ENCODE peak calls at places on chromosomes 16 and 17, in six cellular contexts. T, H, V, Y, Z and L are unnamed samples. For H3K36me3, the result is how much of the 10 kb centered on the place peaks cover.

GRCh38 chr17:1661045-1661444 is 11.4 kb upstream of the RILP start:
- DNase-seq in T (no peak), H (no peak), V (no peak), Y (no peak), Z (no peak), L (no peak)

GRCh38 chr17:15307686-15308085 is 33.7 kb downstream of the TEKT3 start:
- DNase-seq in T (no peak), H (no peak), V (no peak), Y (no peak), Z (no peak), L (no peak)

GRCh38 chr16:73002836-73003235 is 45.1 kb downstream of the ZFHX3 start:
- DNase-seq in T (no peak), H (no peak), V (no peak), Y (no peak), Z (no peak), L (no peak)

GRCh38 chr17:17820046-17820445 is 16.7 kb downstream of the SREBF1 start:
- DNase-seq in T (no peak), H (no peak), V (no peak), Y (no peak), Z (no peak), L (no peak)

GRCh38 chr16:28910046-28911031 is 14.7 kb downstream of the RABEP2 start:
- DNase-seq in T (no peak), H (no peak), V (no peak), Y (no peak), Z (no peak), L (peak)

GRCh38 chr17:18208092-18208491 is 17.3 kb upstream of the LLGL1 start:
- DNase-seq in T (no peak), H (no peak), V (no peak), Y (no peak), Z (no peak), L (no peak)

GRCh38 chr17:16377804-16378400 is 3.0 kb upstream of the UBB start:
- DNase-seq in T (no peak), H (no peak), V (no peak), Y (no peak), Z (no peak), L (no peak)

GRCh38 chr16:84905965-84906460 is 86.2 kb downstream of the CRISPLD2 start:
- DNase-seq in T (no peak), H (no peak), V (no peak), Y (no peak), Z (no peak), L (no peak)

GRCh38 chr16:75306102-75306762 is 54.8 kb upstream of the BCAR1 start:
- DNase-seq in T (no peak), H (no peak), V (no peak), Y (no peak), Z (peak), L (no peak)

GRCh38 chr16:67470314-67470713 is 10.6 kb downstream of the ATP6V0D1 start:
- DNase-seq in T (peak), H (no peak), V (no peak), Y (no peak), Z (no peak), L (peak)

GRCh38 chr16:77469639-77470038 is 34.8 kb upstream of the ADAMTS18 start:
- DNase-seq in T (no peak), H (no peak), V (no peak), Y (no peak), Z (no peak), L (no peak)

GRCh38 chr16:7221157-7221556 is 111.5 kb upstream of the RBFOX1 start:
- DNase-seq in T (no peak), H (no peak), V (no peak), Y (no peak), Z (no peak), L (no peak)

DNA sequence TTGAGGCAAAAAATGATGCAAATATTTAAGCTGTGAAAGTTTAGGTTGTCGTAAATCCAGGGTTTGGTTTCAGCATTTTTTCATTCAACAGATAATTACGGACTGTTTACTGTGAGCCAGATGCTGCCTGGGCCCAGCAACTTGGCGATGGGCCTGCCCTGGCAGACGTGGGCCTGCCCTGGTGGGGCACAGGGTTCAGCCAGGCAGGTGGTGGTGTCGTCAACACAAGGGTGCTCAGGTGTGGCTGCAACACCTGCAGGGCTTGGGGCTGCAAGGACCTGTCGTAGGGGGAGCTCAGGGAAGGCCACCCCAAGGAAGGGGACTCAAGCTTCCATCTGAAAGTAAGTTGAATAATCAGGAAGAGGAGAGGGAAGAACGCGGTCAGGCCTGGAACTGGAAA is 15.1 kb downstream of the ZC3H18 start:
- DNase-seq in T (no peak), H (no peak), V (no peak), Y (no peak), Z (no peak), L (no peak)
- H3K36me3 ChIP-seq in T (under half), H (under half), V (under half), Y (under half), Z (under half), L (under half)

DNA sequence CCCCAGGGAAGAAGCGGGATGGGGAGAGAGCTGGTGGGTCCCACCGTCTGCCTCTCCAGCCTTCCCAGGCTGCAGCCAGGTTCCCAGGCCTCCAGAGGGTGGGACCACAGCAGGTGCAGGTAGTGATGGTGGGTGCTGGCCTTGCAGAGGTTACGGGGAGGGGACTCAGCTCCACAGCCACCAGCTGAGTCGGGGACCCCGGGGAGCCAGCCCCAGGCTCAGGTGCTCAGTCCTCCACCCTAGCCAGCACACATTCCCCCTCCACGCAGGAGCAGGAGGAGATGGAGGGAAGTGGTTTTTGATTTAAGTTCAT is 5.0 kb downstream of the TP53I13 start:
- DNase-seq in T (no peak), H (no peak), V (no peak), Y (no peak), Z (no peak), L (no peak)
- H3K36me3 ChIP-seq in T (under half), H (under half), V (under half), Y (under half), Z (under half), L (under half)

GRCh38 chr17:43015579-43015978 is 6.6 kb downstream of the VAT1 start:
- DNase-seq in T (peak), H (no peak), V (no peak), Y (no peak), Z (no peak), L (peak)

GRCh38 chr17:43016216-43016615 is 6.0 kb downstream of the VAT1 start:
- DNase-seq in T (no peak), H (no peak), V (no peak), Y (no peak), Z (no peak), L (no peak)

GRCh38 chr17:43014946-43015519 is 7.2 kb downstream of the VAT1 start:
- DNase-seq in T (no peak), H (no peak), V (no peak), Y (no peak), Z (no peak), L (no peak)

GRCh38 chr17:43013296-43013695 is 6.7 kb downstream of the IFI35 start:
- DNase-seq in T (no peak), H (no peak), V (no peak), Y (no peak), Z (no peak), L (no peak)

DNA sequence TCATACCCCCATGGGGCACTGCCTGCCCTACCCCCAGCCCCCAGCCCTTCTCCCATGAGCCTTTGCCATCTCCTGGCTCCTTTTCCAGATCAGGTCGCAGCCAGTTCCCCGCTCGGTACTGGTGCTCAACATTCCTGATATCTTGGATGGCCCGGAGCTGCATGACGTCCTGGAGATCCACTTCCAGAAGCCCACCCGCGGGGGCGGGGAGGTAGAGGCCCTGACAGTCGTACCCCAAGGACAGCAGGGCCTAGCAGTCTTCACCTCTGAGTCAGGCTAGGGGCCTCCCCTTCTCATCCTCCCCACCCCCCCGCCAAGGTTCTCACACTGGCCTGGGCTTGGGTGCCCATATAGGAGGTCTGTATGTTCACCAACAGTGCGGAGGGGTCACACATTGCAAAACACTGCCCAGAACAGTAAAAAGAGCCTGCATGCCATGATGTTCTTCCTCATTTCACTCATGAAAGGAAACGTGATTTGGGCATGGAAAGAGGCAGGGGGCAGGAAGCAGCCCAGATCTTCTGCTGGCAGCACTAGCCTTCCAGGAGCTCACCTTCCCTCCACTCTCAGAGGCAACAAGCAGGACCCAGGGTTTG is 7.5 kb downstream of the IFI35 start:
- DNase-seq in T (peak), H (no peak), V (no peak), Y (no peak), Z (no peak), L (no peak)
- H3K36me3 ChIP-seq in T (under half), H (under half), V (under half), Y (under half), Z (under half), L (under half)

DNA sequence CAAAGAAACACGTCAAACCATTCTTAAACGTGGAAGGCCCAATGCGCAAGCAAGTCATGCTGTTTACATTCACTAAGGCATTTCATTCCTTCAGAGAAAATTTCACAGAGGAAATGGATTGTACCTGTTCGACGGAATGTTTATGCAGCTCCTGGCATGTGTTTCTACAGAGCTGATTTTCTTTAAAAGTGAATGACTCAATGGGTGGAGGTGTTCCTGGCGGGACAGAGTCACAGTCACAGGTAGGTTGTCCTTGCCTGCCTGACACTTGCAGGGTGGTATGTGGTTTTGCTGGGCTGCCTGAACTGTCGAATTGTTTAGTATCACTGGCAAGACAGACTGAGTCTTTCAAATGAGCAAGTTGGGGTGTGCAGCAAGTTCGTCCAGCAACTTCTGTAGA is 11.6 kb downstream of the PALB2 start:
- DNase-seq in T (no peak), H (no peak), V (no peak), Y (no peak), Z (no peak), L (no peak)
- H3K36me3 ChIP-seq in T (under half), H (under half), V (under half), Y (under half), Z (under half), L (half or more)